ENCODE peak calls at places on chromosome 13, in ten cellular contexts. M is upper lobe of right lung; Q is sciatic nerve; J is natural killer cell; S is activated T-cell treated with anti-CD3 and anti-CD28 coated beads, Interleukin-2, amount 50 U/mL, for 4 hours; L is GM23338; C is CD4-positive, alpha-beta T cell; Y is pancreas; B is naive thymus-derived CD4-positive, alpha-beta T cell; R is T-helper 17 cell. D is an unnamed sample.

GRCh38 chr13:73195091-73195490 is 136.3 kb downstream of the KLF5 start:
- ATAC-seq in M (no peak), Q (no peak), J (no peak), S (no peak), L (no peak), C (no peak), Y (peak), B (no peak), R (no peak), D (no peak)

GRCh38 chr13:50419466-50419865 is 404.2 kb downstream of the KCNRG start:
- ATAC-seq in M (no peak), Q (no peak), J (no peak), S (no peak), L (peak), C (no peak), Y (no peak), B (no peak), R (no peak), D (no peak)

GRCh38 chr13:46961719-46962118 is 64.9 kb upstream of the HTR2A start:
- ATAC-seq in M (peak), Q (peak), J (no peak), S (peak), L (no peak), C (no peak), Y (peak), B (peak), R (no peak), D (no peak)

GRCh38 chr13:111484129-111484925 is 163.9 kb downstream of the TEX29 start:
- ATAC-seq in M (no peak), Q (no peak), J (no peak), S (no peak), L (peak), C (no peak), Y (no peak), B (no peak), R (no peak), D (no peak)

GRCh38 chr13:23506821-23507210 is 63.4 kb upstream of the TNFRSF19 start:
- ATAC-seq in M (no peak), Q (peak), J (no peak), S (no peak), L (no peak), C (no peak), Y (no peak), B (no peak), R (no peak), D (no peak)

GRCh38 chr13:31056650-31057275 is 104.9 kb downstream of the HSPH1 start:
- ATAC-seq in M (no peak), Q (no peak), J (no peak), S (no peak), L (no peak), C (no peak), Y (no peak), B (no peak), R (peak), D (no peak)

GRCh38 chr13:65416784-65417183 is 1813.4 kb downstream of the PCDH9 start:
- ATAC-seq in M (no peak), Q (no peak), J (no peak), S (no peak), L (no peak), C (no peak), Y (no peak), B (no peak), R (no peak), D (no peak)

GRCh38 chr13:112725346-112726017 is 35.6 kb downstream of the ATP11A start:
- ATAC-seq in M (peak), Q (peak), J (peak), S (peak), L (no peak), C (peak), Y (peak), B (peak), R (no peak), D (no peak)

GRCh38 chr13:55029280-55029679 is 2000.7 kb downstream of the OLFM4 start:
- ATAC-seq in M (no peak), Q (no peak), J (no peak), S (no peak), L (no peak), C (no peak), Y (no peak), B (no peak), R (no peak), D (no peak)

GRCh38 chr13:107835339-107836018 is 379.9 kb downstream of the LIG4 start:
- ATAC-seq in M (peak), Q (no peak), J (no peak), S (no peak), L (no peak), C (no peak), Y (peak), B (no peak), R (no peak), D (peak)

GRCh38 chr13:23811366-23812027 is 77.7 kb downstream of the MIPEP start:
- ATAC-seq in M (no peak), Q (no peak), J (no peak), S (no peak), L (peak), C (no peak), Y (no peak), B (no peak), R (no peak), D (no peak)

GRCh38 chr13:36297259-36297599 is 385 bp downstream of the CCDC169 start:
- ATAC-seq in M (no peak), Q (peak), J (peak), S (no peak), L (no peak), C (peak), Y (peak), B (no peak), R (no peak), D (no peak)

GRCh38 chr13:27354379-27354778 is 70.0 kb upstream of the GTF3A start:
- ATAC-seq in M (no peak), Q (no peak), J (no peak), S (no peak), L (no peak), C (no peak), Y (no peak), B (no peak), R (no peak), D (no peak)

GRCh38 chr13:54953786-54954185 is 1925.2 kb downstream of the OLFM4 start:
- ATAC-seq in M (no peak), Q (no peak), J (no peak), S (peak), L (no peak), C (no peak), Y (no peak), B (no peak), R (no peak), D (no peak)

GRCh38 chr13:78187781-78188180 is 269.1 kb upstream of the EDNRB start:
- ATAC-seq in M (no peak), Q (no peak), J (no peak), S (no peak), L (no peak), C (no peak), Y (no peak), B (no peak), R (no peak), D (no peak)

GRCh38 chr13:105787518-105788085 is 747.9 kb downstream of the EFNB2 start:
- ATAC-seq in M (no peak), Q (no peak), J (no peak), S (no peak), L (no peak), C (no peak), Y (peak), B (no peak), R (no peak), D (no peak)

GRCh38 chr13:50916701-50917184 is 7.2 kb downstream of the RNASEH2B start:
- ATAC-seq in M (peak), Q (peak), J (peak), S (no peak), L (peak), C (no peak), Y (peak), B (peak), R (no peak), D (peak)

GRCh38 chr13:41934994-41935393 is 25.9 kb downstream of the VWA8 start:
- ATAC-seq in M (no peak), Q (no peak), J (no peak), S (no peak), L (no peak), C (no peak), Y (no peak), B (no peak), R (no peak), D (no peak)

GRCh38 chr13:49560270-49561063 is 24.9 kb downstream of the RCBTB1 start:
- ATAC-seq in M (peak), Q (no peak), J (no peak), S (no peak), L (peak), C (peak), Y (peak), B (no peak), R (no peak), D (no peak)

GRCh38 chr13:20477394-20477793 is 48.3 kb downstream of the CRYL1 start:
- ATAC-seq in M (no peak), Q (no peak), J (no peak), S (no peak), L (no peak), C (no peak), Y (no peak), B (no peak), R (no peak), D (no peak)

GRCh38 chr13:24085662-24086061 is 74.9 kb upstream of the SPATA13 start:
- ATAC-seq in M (peak), Q (no peak), J (no peak), S (no peak), L (no peak), C (no peak), Y (peak), B (no peak), R (no peak), D (no peak)

GRCh38 chr13:95471960-95472359 is 80.6 kb upstream of the CLDN10 start:
- ATAC-seq in M (no peak), Q (no peak), J (no peak), S (no peak), L (no peak), C (no peak), Y (no peak), B (no peak), R (no peak), D (no peak)

GRCh38 chr13:36887758-36888521 is 32.1 kb downstream of the SMAD9 start:
- ATAC-seq in M (no peak), Q (peak), J (no peak), S (no peak), L (peak), C (no peak), Y (no peak), B (no peak), R (no peak), D (no peak)

GRCh38 chr13:113643593-113643992 is 14.4 kb downstream of the ATP4B start:
- ATAC-seq in M (no peak), Q (no peak), J (no peak), S (no peak), L (no peak), C (no peak), Y (no peak), B (no peak), R (no peak), D (no peak)

GRCh38 chr13:89238496-89238895 is 1567.3 kb downstream of the SLITRK5 start:
- ATAC-seq in M (no peak), Q (no peak), J (no peak), S (no peak), L (no peak), C (no peak), Y (no peak), B (no peak), R (no peak), D (no peak)

GRCh38 chr13:24159921-24160324 is 597 bp upstream of the SPATA13 start:
- ATAC-seq in M (no peak), Q (no peak), J (no peak), S (no peak), L (peak), C (no peak), Y (no peak), B (no peak), R (no peak), D (no peak)

GRCh38 chr13:21529102-21529893 is 70.2 kb upstream of the ZDHHC20 start:
- ATAC-seq in M (no peak), Q (no peak), J (no peak), S (peak), L (no peak), C (peak), Y (no peak), B (peak), R (peak), D (no peak)

GRCh38 chr13:49466240-49466914 is 22.3 kb downstream of the SETDB2 start:
- ATAC-seq in M (no peak), Q (no peak), J (no peak), S (no peak), L (no peak), C (no peak), Y (peak), B (no peak), R (no peak), D (no peak)

GRCh38 chr13:35393886-35394285 is 82.6 kb downstream of the MAB21L1 start:
- ATAC-seq in M (no peak), Q (no peak), J (no peak), S (no peak), L (no peak), C (no peak), Y (no peak), B (no peak), R (no peak), D (no peak)

GRCh38 chr13:34037636-34038325 is 219.8 kb downstream of the RFC3 start:
- ATAC-seq in M (no peak), Q (no peak), J (no peak), S (no peak), L (peak), C (no peak), Y (no peak), B (no peak), R (no peak), D (no peak)

GRCh38 chr13:112092453-112092852 is 25.5 kb downstream of the SOX1 start:
- ATAC-seq in M (no peak), Q (no peak), J (no peak), S (no peak), L (peak), C (no peak), Y (no peak), B (no peak), R (no peak), D (no peak)

GRCh38 chr13:100789968-100790367 is 115.4 kb upstream of the TMTC4 start:
- ATAC-seq in M (no peak), Q (no peak), J (no peak), S (no peak), L (no peak), C (no peak), Y (no peak), B (no peak), R (no peak), D (no peak)

GRCh38 chr13:39803851-39804250 is 148.4 kb downstream of the COG6 start:
- ATAC-seq in M (no peak), Q (no peak), J (no peak), S (no peak), L (peak), C (no peak), Y (no peak), B (no peak), R (no peak), D (no peak)

GRCh38 chr13:92547256-92547655 is 679.4 kb upstream of the GPC6 start:
- ATAC-seq in M (no peak), Q (no peak), J (no peak), S (no peak), L (no peak), C (no peak), Y (no peak), B (no peak), R (no peak), D (no peak)

GRCh38 chr13:33272531-33273124 is 12.9 kb downstream of the STARD13 start:
- ATAC-seq in M (no peak), Q (no peak), J (no peak), S (no peak), L (no peak), C (no peak), Y (peak), B (no peak), R (no peak), D (no peak)

GRCh38 chr13:79282976-79283375 is 123.1 kb downstream of the RBM26 start:
- ATAC-seq in M (peak), Q (no peak), J (no peak), S (no peak), L (no peak), C (no peak), Y (no peak), B (peak), R (no peak), D (no peak)